ENCODE peak calls at places on chromosomes 7 and 10, in ten cellular contexts. G, F, O, A, X, E, Z, I, L and R are unnamed samples.

GRCh38 chr10:109191823-109192222 is 731.5 kb downstream of the XPNPEP1 start:
- DNase-seq in L (no peak), O (no peak), A (no peak), E (no peak), F (no peak), I (no peak), G (no peak), X (no peak), Z (no peak), R (no peak)

GRCh38 chr10:44853148-44853734 is 57.9 kb upstream of the TMEM72 start:
- DNase-seq in I (no peak), X (no peak), F (no peak), L (no peak), G (no peak), Z (no peak), O (no peak), A (no peak), E (no peak), R (no peak)

GRCh38 chr10:119251315-119251708 is 43.9 kb downstream of the GRK5 start:
- DNase-seq in Z (no peak), A (peak; percentile 65), X (no peak), L (no peak), I (no peak), G (no peak), F (no peak), O (no peak), E (no peak), R (no peak)

GRCh38 chr10:54318470-54318869 is 482.6 kb downstream of the PCDH15 start:
- DNase-seq in Z (no peak), A (no peak), F (no peak), L (no peak), G (no peak), X (no peak), O (no peak), E (no peak), I (no peak), R (no peak)

GRCh38 chr7:75914655-75915415 is at the start of gene POR:
- DNase-seq in X (peak; percentile 97), I (no peak), L (peak; percentile 96), A (peak; percentile 95), E (peak; percentile 92), Z (peak; percentile 98), F (peak; percentile 99), G (peak; percentile 92), O (peak; percentile 93), R (peak; percentile 98)

GRCh38 chr10:118752401-118752800 is 2.4 kb downstream of the CACUL1 start:
- DNase-seq in X (no peak), L (no peak), E (no peak), A (no peak), Z (no peak), G (no peak), O (no peak), I (no peak), F (no peak), R (no peak)

GRCh38 chr7:45573636-45574470 is at the start of gene ADCY1:
- DNase-seq in O (peak; percentile 63), G (no peak), Z (no peak), X (no peak), A (no peak), I (no peak), F (peak; percentile 51), L (peak; percentile 38), E (no peak), R (no peak)

GRCh38 chr10:22564060-22564459 is 150.3 kb downstream of the PIP4K2A start:
- DNase-seq in F (no peak), X (no peak), O (no peak), E (no peak), Z (no peak), L (no peak), I (no peak), A (no peak), G (no peak), R (no peak)

GRCh38 chr7:30348083-30348560 is 63.7 kb downstream of the ZNRF2 start:
- DNase-seq in F (no peak), X (no peak), L (no peak), I (no peak), Z (no peak), A (no peak), O (no peak), G (no peak), E (no peak), R (no peak)

GRCh38 chr10:3467052-3467906 is 294.7 kb upstream of the PITRM1 start:
- DNase-seq in L (peak; percentile 82), A (peak; percentile 62), X (peak; percentile 68), E (peak; percentile 86), F (no peak), Z (peak; percentile 89), O (no peak), G (no peak), I (no peak), R (no peak)
- TF ChIP-seq CTCF in L (peak; percentile 68), A (no peak), X (no peak), E (peak; percentile 70), F (no peak), Z (no peak), O (peak; percentile 57), G (no peak), I (peak; percentile 36), R (peak; percentile 65)

GRCh38 chr10:132371641-132372081 is 25.3 kb upstream of the PWWP2B start:
- DNase-seq in X (no peak), E (no peak), G (peak; percentile 39), L (no peak), I (no peak), F (no peak), A (peak; percentile 2), O (no peak), Z (peak; percentile 41), R (no peak)
- TF ChIP-seq CTCF in X (no peak), E (no peak), G (peak; percentile 63), L (no peak), I (no peak), F (peak; percentile 30), A (no peak), O (peak; percentile 38), Z (no peak), R (peak; percentile 36)

GRCh38 chr7:102874966-102875365 is 37.8 kb upstream of the LRRC17 start:
- DNase-seq in L (no peak), O (no peak), E (no peak), Z (no peak), X (no peak), G (no peak), A (no peak), I (no peak), F (no peak), R (no peak)

GRCh38 chr7:102874166-102874829 is 38.5 kb upstream of the LRRC17 start:
- DNase-seq in G (no peak), O (no peak), Z (no peak), F (no peak), L (no peak), X (no peak), I (no peak), A (no peak), E (no peak), R (no peak)

GRCh38 chr7:102872460-102872859 is 40.3 kb upstream of the LRRC17 start:
- DNase-seq in G (no peak), Z (no peak), L (no peak), O (no peak), F (no peak), E (no peak), X (no peak), I (no peak), A (no peak), R (no peak)

GRCh38 chr7:102873470-102874165 is 39.2 kb upstream of the LRRC17 start:
- DNase-seq in E (no peak), I (no peak), Z (no peak), F (no peak), X (no peak), A (no peak), O (no peak), G (no peak), L (no peak), R (no peak)

DNA sequence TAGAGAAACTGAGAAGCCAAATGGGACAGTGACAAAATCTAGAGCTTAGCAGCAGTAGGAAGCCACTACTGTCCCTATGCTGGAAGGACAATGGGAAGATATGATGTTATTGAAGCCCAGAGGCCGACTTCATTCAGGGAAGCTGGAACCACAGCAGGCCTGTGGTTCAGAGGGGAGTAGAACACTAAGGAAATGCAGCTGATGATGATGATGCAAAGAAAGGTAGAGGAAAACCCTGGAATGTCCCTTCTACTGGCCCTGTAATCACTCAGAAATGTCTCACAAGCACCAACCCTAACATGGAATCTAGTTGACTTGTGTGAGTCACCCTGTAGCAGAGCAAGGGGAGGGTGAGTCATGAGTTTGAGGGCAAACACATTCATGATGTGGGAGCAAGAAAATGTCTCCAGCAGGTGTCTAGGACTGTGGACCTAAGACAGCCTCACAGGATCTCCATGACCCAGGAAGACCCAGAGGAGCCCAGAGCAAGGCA is 37.1 kb upstream of the LRRC17 start:
- DNase-seq in G (no peak), O (no peak), L (no peak), E (no peak), A (peak; percentile 52), X (no peak), I (no peak), Z (no peak), F (no peak), R (no peak)
- TF ChIP-seq CTCF in G (no peak), O (no peak), L (no peak), E (no peak), A (no peak), X (no peak), I (no peak), Z (no peak), F (no peak), R (no peak)

GRCh38 chr10:132443998-132444876 is 47.2 kb downstream of the PWWP2B start:
- DNase-seq in A (no peak), O (peak; percentile 38), E (no peak), I (no peak), X (no peak), G (peak; percentile 76), F (no peak), L (no peak), Z (peak; percentile 68), R (no peak)

GRCh38 chr10:132441818-132442217 is 44.8 kb downstream of the PWWP2B start:
- DNase-seq in X (no peak), E (no peak), F (no peak), A (no peak), I (no peak), L (no peak), G (no peak), Z (peak; percentile 41), O (no peak), R (no peak)

GRCh38 chr10:132440791-132441565 is 44.0 kb downstream of the PWWP2B start:
- DNase-seq in L (no peak), O (no peak), X (no peak), F (no peak), G (no peak), A (no peak), I (no peak), E (no peak), Z (peak; percentile 62), R (no peak)

GRCh38 chr10:132443605-132443997 is 46.6 kb downstream of the PWWP2B start:
- DNase-seq in O (no peak), A (peak; percentile 78), X (no peak), L (no peak), I (no peak), F (no peak), E (no peak), Z (peak; percentile 89), G (peak; percentile 72), R (no peak)

GRCh38 chr10:132442636-132443035 is 45.6 kb downstream of the PWWP2B start:
- DNase-seq in A (no peak), Z (peak; percentile 77), L (no peak), F (no peak), X (no peak), I (no peak), O (no peak), G (no peak), E (no peak), R (no peak)
- TF ChIP-seq CTCF in A (no peak), Z (no peak), L (no peak), F (no peak), X (no peak), I (no peak), O (no peak), G (no peak), E (no peak), R (no peak)

GRCh38 chr7:105387621-105388372 is 924 bp downstream of the SRPK2 start:
- DNase-seq in X (peak; percentile 59), A (peak; percentile 67), E (peak; percentile 30), F (peak; percentile 50), Z (peak; percentile 85), I (no peak), L (peak; percentile 67), G (peak; percentile 61), O (peak; percentile 77), R (peak; percentile 86)
- TF ChIP-seq CTCF in X (no peak), A (no peak), E (no peak), F (no peak), Z (no peak), I (no peak), L (no peak), G (peak; percentile 19), O (no peak), R (no peak)